ENCODE peak calls at places on chromosomes 16 and 17, in ten cellular contexts. H, W, D, S, L, E, J, P, U and M are unnamed samples.

GRCh38 chr17:7354262-7354781 is 634 bp upstream of the TMEM95 start:
- DNase-seq in H (no peak), W (peak; percentile 32), D (no peak), S (no peak), L (peak; percentile 44), E (no peak), J (no peak), P (peak; percentile 36), U (no peak), M (peak; percentile 33)

GRCh38 chr17:8441690-8442089 is 6.0 kb downstream of the NDEL1 start:
- DNase-seq in H (no peak), W (no peak), D (no peak), S (no peak), L (no peak), E (no peak), J (no peak), P (no peak), U (no peak), M (no peak)

GRCh38 chr16:14549789-14550153 is 80.3 kb downstream of the PARN start:
- DNase-seq in H (no peak), W (no peak), D (no peak), S (no peak), L (no peak), E (peak; percentile 55), J (no peak), P (no peak), U (no peak), M (peak; percentile 30)

GRCh38 chr17:4708436-4708835 is 2.0 kb upstream of the ARRB2 start:
- DNase-seq in H (peak; percentile 53), W (no peak), D (no peak), S (peak; percentile 62), L (no peak), E (no peak), J (peak; percentile 34), P (no peak), U (no peak), M (no peak)

GRCh38 chr17:60036796-60037677 is 41.7 kb downstream of the HEATR6 start:
- DNase-seq in H (peak; percentile 73), W (peak; percentile 69), D (peak; percentile 87), S (peak; percentile 78), L (peak; percentile 77), E (peak; percentile 80), J (peak; percentile 80), P (peak; percentile 72), U (peak; percentile 36), M (peak; percentile 58)

GRCh38 chr17:75550139-75550465 is 24.6 kb downstream of the LLGL2 start:
- DNase-seq in H (no peak), W (no peak), D (no peak), S (no peak), L (no peak), E (no peak), J (no peak), P (no peak), U (no peak), M (no peak)

GRCh38 chr16:74570412-74571301 is 36.3 kb downstream of the GLG1 start:
- DNase-seq in H (no peak), W (no peak), D (no peak), S (no peak), L (no peak), E (no peak), J (no peak), P (no peak), U (no peak), M (no peak)

GRCh38 chr16:67346328-67346727 is 19.7 kb downstream of the LRRC36 start:
- DNase-seq in H (no peak), W (no peak), D (no peak), S (no peak), L (no peak), E (peak; percentile 33), J (no peak), P (peak; percentile 81), U (no peak), M (no peak)

GRCh38 chr17:5508855-5509254 is 22.5 kb downstream of the MIS12 start:
- DNase-seq in H (no peak), W (no peak), D (no peak), S (no peak), L (no peak), E (no peak), J (no peak), P (no peak), U (no peak), M (no peak)

GRCh38 chr17:70855401-70856054 is 686.2 kb downstream of the KCNJ2 start:
- DNase-seq in H (no peak), W (no peak), D (no peak), S (no peak), L (no peak), E (peak; percentile 26), J (no peak), P (no peak), U (no peak), M (peak; percentile 92)

GRCh38 chr17:58308173-58308984 is 20.2 kb downstream of the TSPOAP1 start:
- DNase-seq in H (no peak), W (no peak), D (peak; percentile 72), S (peak; percentile 39), L (no peak), E (peak; percentile 25), J (peak; percentile 51), P (no peak), U (no peak), M (no peak)

GRCh38 chr17:61468263-61468907 is 16.2 kb downstream of the TBX4 start:
- DNase-seq in H (no peak), W (no peak), D (peak; percentile 15), S (no peak), L (no peak), E (no peak), J (no peak), P (no peak), U (no peak), M (peak; percentile 65)

GRCh38 chr17:75476274-75476673 is 19.8 kb downstream of the TMEM94 start:
- DNase-seq in H (no peak), W (no peak), D (no peak), S (no peak), L (no peak), E (no peak), J (no peak), P (no peak), U (no peak), M (peak; percentile 46)

GRCh38 chr17:47841488-47842308 is 625 bp upstream of the SCRN2 start:
- DNase-seq in H (no peak), W (no peak), D (no peak), S (no peak), L (no peak), E (no peak), J (no peak), P (no peak), U (no peak), M (no peak)
- TF ChIP-seq CTCF in H (peak; percentile 23), W (peak; percentile 5), D (no peak), S (peak; percentile 54), L (no peak), E (no peak), J (peak; percentile 52), P (peak; percentile 30), U (no peak), M (no peak)

DNA sequence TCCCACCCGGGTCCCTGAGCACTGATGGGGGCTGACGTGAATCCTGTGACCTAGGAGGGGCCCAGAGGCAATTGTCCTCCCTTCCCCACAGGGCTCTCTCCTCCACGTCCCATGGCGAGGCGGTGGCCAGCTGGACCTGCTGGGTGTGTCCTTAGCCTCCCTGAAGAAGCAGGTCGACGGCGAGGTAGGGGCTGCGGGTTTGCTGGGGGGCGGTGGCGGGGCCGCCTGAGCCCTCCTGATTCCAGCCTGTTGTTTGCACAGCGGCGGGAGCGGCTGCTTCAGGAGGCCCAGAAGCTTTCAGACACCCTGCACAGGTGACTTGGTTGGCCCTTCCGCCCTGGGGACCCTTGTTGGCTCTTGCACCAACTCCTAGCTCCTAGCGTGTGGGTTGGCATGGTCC is 1.7 kb downstream of the CHTF18 start:
- DNase-seq in H (no peak), W (no peak), D (no peak), S (no peak), L (no peak), E (no peak), J (no peak), P (no peak), U (no peak), M (no peak)
- TF ChIP-seq CTCF in H (no peak), W (no peak), D (no peak), S (no peak), L (no peak), E (no peak), J (no peak), P (no peak), U (no peak), M (no peak)

DNA sequence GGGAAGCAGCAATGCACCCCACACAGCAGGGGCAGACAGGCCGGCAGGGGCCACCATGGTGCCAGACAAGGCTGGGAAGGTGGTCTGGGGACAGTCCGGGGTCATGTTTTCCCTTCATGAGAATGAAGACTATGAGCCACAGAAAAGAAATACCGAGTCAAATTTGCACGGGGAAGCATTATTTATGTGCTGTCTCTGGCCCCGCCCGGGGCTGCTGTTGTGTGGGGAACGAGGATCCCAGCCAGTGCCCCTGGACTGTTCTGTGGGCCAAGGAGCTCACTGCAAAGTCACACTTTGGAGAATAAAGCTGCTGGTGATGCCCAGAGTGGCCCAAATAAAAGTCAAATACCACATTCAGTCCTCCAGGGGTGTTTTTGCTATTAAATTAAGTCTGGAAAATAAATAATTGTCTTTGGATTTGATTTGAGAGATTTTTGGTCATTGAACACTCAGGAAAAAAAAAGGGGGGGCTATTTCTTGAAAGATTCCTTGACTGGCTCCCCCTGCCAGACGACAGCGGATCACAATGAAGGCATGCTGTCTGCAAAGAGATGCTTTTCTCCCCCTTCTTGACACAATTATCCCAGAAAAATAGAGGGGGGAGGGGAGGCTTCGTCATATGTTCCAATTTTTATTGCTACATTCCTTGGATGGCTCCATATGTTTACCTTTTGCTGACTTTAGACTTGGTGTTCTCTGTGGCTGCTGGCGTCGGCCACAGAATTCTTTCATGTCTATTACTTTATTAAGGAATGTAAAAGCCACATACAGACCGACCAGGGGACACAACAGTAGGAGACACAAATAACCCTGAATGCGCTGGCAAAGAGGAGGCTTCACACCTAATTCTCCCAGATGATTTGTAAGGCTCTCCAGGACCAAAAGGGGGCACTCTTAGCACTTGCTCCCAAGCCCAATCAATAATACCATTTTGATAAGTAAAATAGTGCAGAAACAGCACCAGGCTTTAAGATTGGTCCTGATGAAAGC is 27.1 kb upstream of the ANKFN1 start:
- DNase-seq in H (no peak), W (no peak), D (no peak), S (no peak), L (no peak), E (no peak), J (peak; percentile 24), P (no peak), U (peak; percentile 46), M (peak; percentile 68)
- TF ChIP-seq CTCF in H (no peak), W (no peak), D (no peak), S (no peak), L (peak; percentile 26), E (no peak), J (peak; percentile 61), P (peak; percentile 58), U (no peak), M (peak; percentile 78)

DNA sequence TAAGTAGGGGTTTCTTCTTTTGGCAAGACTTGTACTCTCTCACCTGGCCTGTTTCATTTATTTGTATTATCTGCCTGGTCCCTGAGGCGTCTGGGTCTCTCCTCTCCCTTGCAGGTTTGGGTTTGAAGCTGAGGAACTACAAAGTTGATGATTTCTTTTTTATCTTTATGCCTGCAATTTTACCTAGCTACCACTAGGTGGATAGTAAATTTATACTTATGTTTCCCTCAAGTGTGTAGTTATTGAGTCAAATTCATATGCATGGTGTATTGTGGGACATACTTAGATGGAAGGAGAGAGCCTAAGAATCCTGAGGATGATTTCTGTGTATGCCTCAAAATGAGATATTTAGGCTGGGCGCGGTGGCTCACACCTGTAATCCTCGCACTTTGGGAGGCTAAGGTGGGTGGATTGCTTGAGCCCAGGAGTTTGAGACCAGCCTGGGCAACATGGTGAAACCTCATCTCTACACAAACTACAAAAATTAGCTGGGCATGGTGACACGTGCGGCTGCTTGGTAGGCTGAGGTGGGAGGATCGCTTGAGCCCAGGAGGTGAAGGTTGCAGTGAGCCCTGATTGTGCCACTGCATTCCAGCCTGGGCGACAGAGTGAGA is 13.6 kb downstream of the TMEM98 start:
- DNase-seq in H (no peak), W (no peak), D (no peak), S (no peak), L (no peak), E (no peak), J (no peak), P (no peak), U (no peak), M (no peak)
- TF ChIP-seq CTCF in H (no peak), W (peak; percentile 13), D (peak; percentile 33), S (no peak), L (no peak), E (no peak), J (peak; percentile 78), P (peak; percentile 58), U (no peak), M (peak; percentile 34)